ENCODE peak calls at places on chromosomes 12 and 14, in nine cellular contexts. J, O, T, W, M, L, N, R and H are unnamed samples.

GRCh38 chr14:32509632-32510187 is 180.6 kb downstream of the AKAP6 start:
- DNase-seq in J (no peak), O (peak; percentile 99), T (no peak), W (no peak), M (no peak), L (peak; percentile 93), N (no peak), R (no peak), H (no peak)

GRCh38 chr12:64781374-64782029 is 22.3 kb upstream of the GNS start:
- DNase-seq in J (no peak), O (no peak), T (no peak), W (peak; percentile 52), M (no peak), L (no peak), N (no peak), R (no peak), H (no peak)

GRCh38 chr12:116498471-116498870 is 60.7 kb upstream of the MAP1LC3B2 start:
- DNase-seq in J (no peak), O (no peak), T (no peak), W (no peak), M (no peak), L (peak; percentile 75), N (no peak), R (no peak), H (no peak)

GRCh38 chr12:96466939-96467751 is 22.2 kb upstream of the CFAP54 start:
- DNase-seq in J (no peak), O (no peak), T (no peak), W (no peak), M (no peak), L (peak; percentile 51), N (no peak), R (no peak), H (no peak)

GRCh38 chr12:74538491-74539258 is 1.0 kb downstream of the ATXN7L3B start:
- DNase-seq in J (no peak), O (no peak), T (no peak), W (peak; percentile 21), M (peak; percentile 11), L (peak; percentile 14), N (no peak), R (no peak), H (no peak)

GRCh38 chr14:69580009-69580577 is 5.4 kb upstream of the CCDC177 start:
- DNase-seq in J (no peak), O (peak; percentile 71), T (peak; percentile 70), W (no peak), M (peak; percentile 44), L (peak; percentile 70), N (no peak), R (no peak), H (no peak)

GRCh38 chr14:21197418-21198205 is 41.7 kb upstream of the OR5AU1 start:
- DNase-seq in J (no peak), O (peak; percentile 25), T (no peak), W (no peak), M (no peak), L (peak; percentile 46), N (no peak), R (no peak), H (no peak)

GRCh38 chr14:75832621-75833297 is 149.0 kb downstream of the TGFB3 start:
- DNase-seq in J (no peak), O (peak; percentile 88), T (no peak), W (peak; percentile 39), M (no peak), L (peak; percentile 83), N (no peak), R (no peak), H (no peak)

GRCh38 chr12:114741940-114742339 is 58.0 kb upstream of the TBX3 start:
- DNase-seq in J (no peak), O (no peak), T (no peak), W (no peak), M (no peak), L (no peak), N (no peak), R (no peak), H (no peak)

GRCh38 chr14:59116984-59117415 is 71.5 kb upstream of the DAAM1 start:
- DNase-seq in J (no peak), O (no peak), T (no peak), W (peak; percentile 55), M (no peak), L (peak; percentile 46), N (no peak), R (no peak), H (no peak)

GRCh38 chr12:2804390-2805145 is 7.9 kb upstream of the ITFG2 start:
- DNase-seq in J (no peak), O (peak; percentile 74), T (no peak), W (no peak), M (no peak), L (peak; percentile 85), N (peak; percentile 69), R (no peak), H (no peak)

GRCh38 chr12:12088147-12088546 is 17.4 kb downstream of the BCL2L14 start:
- DNase-seq in J (no peak), O (no peak), T (no peak), W (no peak), M (no peak), L (no peak), N (no peak), R (no peak), H (no peak)

GRCh38 chr14:102503576-102504224 is 5.9 kb downstream of the ANKRD9 start:
- DNase-seq in J (no peak), O (no peak), T (no peak), W (no peak), M (no peak), L (no peak), N (peak; percentile 50), R (no peak), H (no peak)

GRCh38 chr14:102500190-102500661 is 9.3 kb downstream of the ANKRD9 start:
- DNase-seq in J (no peak), O (peak; percentile 86), T (no peak), W (no peak), M (no peak), L (peak; percentile 86), N (peak; percentile 72), R (no peak), H (no peak)

GRCh38 chr14:102502571-102502970 is 7.0 kb downstream of the ANKRD9 start:
- DNase-seq in J (no peak), O (no peak), T (no peak), W (no peak), M (no peak), L (no peak), N (no peak), R (no peak), H (no peak)

GRCh38 chr14:102500724-102501123 is 8.9 kb downstream of the ANKRD9 start:
- DNase-seq in J (no peak), O (no peak), T (no peak), W (no peak), M (no peak), L (no peak), N (no peak), R (no peak), H (no peak)

GRCh38 chr14:102501751-102502315 is 7.7 kb downstream of the ANKRD9 start:
- DNase-seq in J (peak; percentile 19), O (no peak), T (no peak), W (no peak), M (no peak), L (no peak), N (no peak), R (no peak), H (no peak)
- TF ChIP-seq CTCF in J (no peak), O (no peak), T (peak; percentile 43), W (no peak), M (no peak), L (no peak), N (no peak), R (no peak), H (peak; percentile 38)

GRCh38 chr12:123149088-123149827 is 1.6 kb downstream of the PITPNM2 start:
- DNase-seq in J (no peak), O (no peak), T (no peak), W (no peak), M (no peak), L (peak; percentile 36), N (no peak), R (peak; percentile 79), H (no peak)
- TF ChIP-seq CTCF in J (no peak), O (no peak), T (no peak), W (no peak), M (no peak), L (no peak), N (no peak), R (no peak), H (no peak)

DNA sequence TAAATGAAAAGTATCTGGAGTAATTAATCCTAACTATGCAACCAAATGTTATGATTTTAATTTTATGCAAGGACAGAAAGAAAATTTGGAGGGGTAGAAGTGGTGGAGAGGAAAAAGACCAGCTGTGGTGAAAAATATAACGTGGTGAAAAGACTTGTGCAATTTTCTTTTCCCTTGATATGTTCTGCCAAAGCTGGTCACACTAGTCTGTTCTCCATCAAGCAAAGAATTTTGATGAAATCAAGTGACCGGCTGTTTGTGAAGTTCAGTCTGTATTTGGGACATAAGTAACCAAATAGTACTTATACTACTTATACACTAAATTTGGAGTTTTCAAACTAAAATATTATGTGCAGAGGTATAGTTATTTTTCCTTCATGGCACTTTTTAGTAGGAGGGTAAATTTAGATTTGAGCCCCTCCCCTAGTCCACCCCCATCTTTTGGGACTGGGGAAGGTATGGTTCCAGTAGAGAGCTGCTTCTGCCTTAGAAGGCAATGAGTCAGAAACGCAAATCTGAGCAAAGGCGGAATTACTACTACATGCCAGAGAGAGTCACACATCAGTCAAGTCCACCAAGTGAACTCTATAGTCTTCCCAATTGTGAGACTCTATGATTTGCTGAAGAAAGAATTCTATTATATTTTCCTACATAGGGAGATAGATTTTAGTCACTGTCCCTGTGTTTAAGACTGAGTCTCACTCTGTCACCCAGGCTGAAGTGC is 229.7 kb downstream of the SLC25A21 start:
- DNase-seq in J (no peak), O (peak; percentile 5), T (no peak), W (no peak), M (no peak), L (peak; percentile 38), N (no peak), R (no peak), H (no peak)
- TF ChIP-seq CTCF in J (no peak), O (no peak), T (no peak), W (no peak), M (no peak), L (no peak), N (no peak), R (no peak), H (peak; percentile 16)

GRCh38 chr14:90193925-90194324 is 62.4 kb upstream of the PSMC1 start:
- DNase-seq in J (no peak), O (no peak), T (peak; percentile 30), W (peak; percentile 18), M (peak; percentile 11), L (no peak), N (no peak), R (no peak), H (no peak)

GRCh38 chr14:90191154-90191553 is 65.2 kb upstream of the PSMC1 start:
- DNase-seq in J (no peak), O (no peak), T (no peak), W (no peak), M (no peak), L (no peak), N (no peak), R (no peak), H (no peak)

GRCh38 chr14:90194706-90195105 is 61.6 kb upstream of the PSMC1 start:
- DNase-seq in J (no peak), O (no peak), T (no peak), W (no peak), M (no peak), L (no peak), N (no peak), R (no peak), H (no peak)

GRCh38 chr14:90188588-90188987 is 67.8 kb upstream of the PSMC1 start:
- DNase-seq in J (no peak), O (no peak), T (no peak), W (no peak), M (no peak), L (no peak), N (no peak), R (no peak), H (no peak)

GRCh38 chr14:90191585-90191984 is 64.8 kb upstream of the PSMC1 start:
- DNase-seq in J (no peak), O (no peak), T (no peak), W (no peak), M (no peak), L (no peak), N (no peak), R (no peak), H (no peak)
- TF ChIP-seq CTCF in J (no peak), O (no peak), T (no peak), W (no peak), M (no peak), L (no peak), N (no peak), R (no peak), H (no peak)